ENCODE peak calls at places on chromosome 18, in ten cellular contexts. H, M, I, L, V, N, T, Z, Q and U are unnamed samples.

GRCh38 chr18:79935499-79935898 is 16.0 kb downstream of the SLC66A2 start:
- DNase-seq in H (no peak), M (no peak), I (no peak), L (no peak), V (no peak), N (no peak), T (no peak), Z (no peak), Q (no peak), U (no peak)

GRCh38 chr18:75588412-75588811 is 160.9 kb upstream of the SMIM21 start:
- DNase-seq in H (no peak), M (no peak), I (no peak), L (no peak), V (no peak), N (no peak), T (no peak), Z (no peak), Q (no peak), U (no peak)

GRCh38 chr18:9048808-9049494 is 53.5 kb upstream of the NDUFV2 start:
- DNase-seq in H (no peak), M (no peak), I (no peak), L (peak), V (no peak), N (no peak), T (no peak), Z (no peak), Q (no peak), U (no peak)

GRCh38 chr18:5456577-5457466 is 87.0 kb downstream of the EPB41L3 start:
- DNase-seq in H (peak), M (no peak), I (peak), L (no peak), V (no peak), N (no peak), T (no peak), Z (no peak), Q (no peak), U (peak)

GRCh38 chr18:35661483-35662146 is 80.1 kb downstream of the GALNT1 start:
- DNase-seq in H (no peak), M (no peak), I (no peak), L (peak), V (no peak), N (no peak), T (no peak), Z (no peak), Q (no peak), U (no peak)

GRCh38 chr18:34901299-34901698 is 139.9 kb upstream of the MAPRE2 start:
- DNase-seq in H (peak), M (no peak), I (no peak), L (no peak), V (no peak), N (no peak), T (no peak), Z (no peak), Q (no peak), U (no peak)

GRCh38 chr18:9101730-9102390 is 639 bp upstream of the NDUFV2 start:
- DNase-seq in H (peak), M (no peak), I (no peak), L (peak), V (no peak), N (no peak), T (peak), Z (no peak), Q (no peak), U (no peak)

GRCh38 chr18:63152791-63153190 is 166.8 kb downstream of the BCL2 start:
- DNase-seq in H (no peak), M (no peak), I (no peak), L (peak), V (no peak), N (peak), T (no peak), Z (no peak), Q (no peak), U (no peak)

GRCh38 chr18:11387880-11388279 is 221.5 kb upstream of the SLC35G4 start:
- DNase-seq in H (peak), M (peak), I (no peak), L (peak), V (no peak), N (peak), T (no peak), Z (no peak), Q (no peak), U (no peak)

GRCh38 chr18:76412818-76413565 is 82.0 kb downstream of the ZNF516 start:
- DNase-seq in H (peak), M (no peak), I (no peak), L (no peak), V (no peak), N (no peak), T (no peak), Z (no peak), Q (no peak), U (no peak)

GRCh38 chr18:31566576-31567306 is 24.9 kb upstream of the TTR start:
- DNase-seq in H (no peak), M (no peak), I (no peak), L (no peak), V (no peak), N (no peak), T (no peak), Z (no peak), Q (no peak), U (no peak)

GRCh38 chr18:40124107-40124506 is 1830.9 kb upstream of the PIK3C3 start:
- DNase-seq in H (peak), M (no peak), I (no peak), L (no peak), V (no peak), N (no peak), T (no peak), Z (no peak), Q (peak), U (no peak)

GRCh38 chr18:31244737-31245432 is 73.1 kb upstream of the DSG1 start:
- DNase-seq in H (no peak), M (no peak), I (peak), L (no peak), V (no peak), N (no peak), T (no peak), Z (no peak), Q (no peak), U (peak)

GRCh38 chr18:21004721-21005120 is 106.9 kb downstream of the ROCK1 start:
- DNase-seq in H (peak), M (no peak), I (no peak), L (no peak), V (peak), N (no peak), T (peak), Z (no peak), Q (peak), U (no peak)

GRCh38 chr18:13290856-13291271 is 72.3 kb downstream of the LDLRAD4 start:
- DNase-seq in H (no peak), M (no peak), I (no peak), L (peak), V (no peak), N (peak), T (no peak), Z (peak), Q (no peak), U (no peak)

GRCh38 chr18:9737814-9738160 is 29.7 kb downstream of the RAB31 start:
- DNase-seq in H (no peak), M (no peak), I (peak), L (no peak), V (no peak), N (no peak), T (no peak), Z (no peak), Q (no peak), U (no peak)

GRCh38 chr18:56756971-56757370 is 105.8 kb downstream of the WDR7 start:
- DNase-seq in H (peak), M (no peak), I (peak), L (no peak), V (no peak), N (no peak), T (no peak), Z (no peak), Q (no peak), U (no peak)

GRCh38 chr18:12397254-12397653 is 10.5 kb upstream of the PRELID3A start:
- DNase-seq in H (no peak), M (no peak), I (no peak), L (no peak), V (no peak), N (no peak), T (no peak), Z (peak), Q (no peak), U (no peak)

GRCh38 chr18:9987931-9988330 is 74.1 kb downstream of the VAPA start:
- DNase-seq in H (no peak), M (no peak), I (no peak), L (no peak), V (no peak), N (no peak), T (no peak), Z (no peak), Q (no peak), U (no peak)

GRCh38 chr18:24386680-24387079 is 10.9 kb downstream of the OSBPL1A start:
- DNase-seq in H (no peak), M (no peak), I (no peak), L (no peak), V (no peak), N (no peak), T (no peak), Z (no peak), Q (no peak), U (no peak)

GRCh38 chr18:68713131-68713530 is 1.8 kb downstream of the TMX3 start:
- DNase-seq in H (no peak), M (no peak), I (no peak), L (peak), V (no peak), N (no peak), T (no peak), Z (no peak), Q (no peak), U (no peak)

DNA sequence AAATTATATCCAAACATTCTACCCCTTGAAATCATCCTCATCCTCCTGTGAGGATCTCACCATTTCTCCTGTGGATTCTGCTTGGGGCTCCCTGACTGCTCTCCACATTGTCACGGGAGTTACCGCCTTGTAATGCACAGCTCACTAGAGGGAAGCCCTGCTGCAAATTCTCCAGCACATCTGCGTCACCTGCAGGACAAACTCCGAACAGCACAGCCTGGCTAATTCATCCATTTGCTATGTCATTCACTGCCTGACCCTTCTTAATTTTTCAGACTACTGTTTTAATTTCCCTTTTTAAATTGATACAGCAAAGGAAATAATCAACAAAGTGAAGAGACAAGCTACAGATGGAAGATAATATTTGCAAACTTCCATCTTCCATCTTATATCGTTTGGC is 627.4 kb downstream of the FBXO15 start:
- DNase-seq in H (no peak), M (no peak), I (peak), L (no peak), V (no peak), N (no peak), T (no peak), Z (no peak), Q (no peak), U (peak)
- TF ChIP-seq CTCF in H (no peak), M (peak), I (peak), L (no peak), V (no peak), N (no peak), T (no peak), Z (no peak), Q (peak), U (peak)

GRCh38 chr18:54679318-54680149 is 88.5 kb downstream of the DYNAP start:
- DNase-seq in H (peak), M (peak), I (no peak), L (peak), V (peak), N (no peak), T (no peak), Z (no peak), Q (peak), U (no peak)
- TF ChIP-seq CTCF in H (peak), M (peak), I (peak), L (peak), V (peak), N (peak), T (no peak), Z (peak), Q (peak), U (no peak)

GRCh38 chr18:36899289-36899688 is 70.4 kb downstream of the KIAA1328 start:
- DNase-seq in H (peak), M (no peak), I (no peak), L (peak), V (no peak), N (no peak), T (no peak), Z (no peak), Q (no peak), U (no peak)
- TF ChIP-seq CTCF in H (no peak), M (peak), I (peak), L (peak), V (no peak), N (peak), T (no peak), Z (peak), Q (no peak), U (peak)

GRCh38 chr18:52700116-52700515 is 360.1 kb downstream of the DCC start:
- DNase-seq in H (no peak), M (no peak), I (no peak), L (no peak), V (no peak), N (no peak), T (no peak), Z (no peak), Q (no peak), U (no peak)

GRCh38 chr18:52700757-52701156 is 360.8 kb downstream of the DCC start:
- DNase-seq in H (no peak), M (no peak), I (no peak), L (no peak), V (no peak), N (no peak), T (no peak), Z (no peak), Q (no peak), U (no peak)

DNA sequence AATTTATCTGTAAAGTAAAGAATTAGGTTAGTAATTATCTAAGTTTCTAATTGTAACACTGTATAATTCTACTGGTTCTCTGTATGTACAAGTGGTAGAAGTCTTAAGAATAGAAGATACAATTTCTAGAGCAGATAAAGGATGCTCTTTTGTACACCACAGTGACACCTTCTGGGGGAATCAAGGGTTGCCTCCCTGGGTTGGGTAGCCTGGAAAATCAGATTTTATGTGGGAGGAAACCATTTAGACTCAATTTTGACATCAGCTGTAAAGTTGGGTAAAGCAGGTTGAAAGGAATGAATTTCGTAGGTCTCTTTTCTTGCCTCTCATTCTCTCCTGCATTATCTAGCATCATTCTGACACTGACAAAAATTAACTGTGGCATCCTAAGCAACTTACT is 354.8 kb downstream of the DCC start:
- DNase-seq in H (peak), M (no peak), I (peak), L (peak), V (no peak), N (peak), T (no peak), Z (no peak), Q (no peak), U (peak)
- TF ChIP-seq CTCF in H (peak), M (no peak), I (peak), L (peak), V (no peak), N (no peak), T (no peak), Z (peak), Q (peak), U (no peak)

GRCh38 chr18:3451989-3452749 is 2.2 kb downstream of the TGIF1 start:
- DNase-seq in H (peak), M (no peak), I (peak), L (no peak), V (no peak), N (peak), T (peak), Z (peak), Q (no peak), U (peak)
- TF ChIP-seq CTCF in H (no peak), M (no peak), I (no peak), L (no peak), V (no peak), N (no peak), T (no peak), Z (no peak), Q (no peak), U (no peak)

GRCh38 chr18:57863706-57864105 is 60.6 kb upstream of the ATP8B1 start:
- DNase-seq in H (no peak), M (no peak), I (no peak), L (no peak), V (no peak), N (no peak), T (no peak), Z (no peak), Q (no peak), U (no peak)

GRCh38 chr18:57854726-57855125 is 51.6 kb upstream of the ATP8B1 start:
- DNase-seq in H (no peak), M (no peak), I (no peak), L (no peak), V (no peak), N (no peak), T (no peak), Z (no peak), Q (no peak), U (no peak)

GRCh38 chr18:57856707-57857280 is 53.7 kb upstream of the ATP8B1 start:
- DNase-seq in H (no peak), M (no peak), I (no peak), L (no peak), V (no peak), N (no peak), T (no peak), Z (no peak), Q (no peak), U (no peak)

GRCh38 chr18:57856128-57856527 is 53.0 kb upstream of the ATP8B1 start:
- DNase-seq in H (no peak), M (no peak), I (no peak), L (no peak), V (no peak), N (no peak), T (no peak), Z (no peak), Q (no peak), U (no peak)

GRCh38 chr18:57859314-57859713 is 56.2 kb upstream of the ATP8B1 start:
- DNase-seq in H (peak), M (no peak), I (no peak), L (peak), V (no peak), N (peak), T (no peak), Z (no peak), Q (no peak), U (no peak)
- TF ChIP-seq CTCF in H (peak), M (peak), I (peak), L (peak), V (peak), N (peak), T (no peak), Z (peak), Q (peak), U (peak)

GRCh38 chr18:48347756-48348326 is 61.3 kb downstream of the ZBTB7C start:
- DNase-seq in H (no peak), M (no peak), I (no peak), L (no peak), V (no peak), N (no peak), T (no peak), Z (no peak), Q (no peak), U (no peak)

GRCh38 chr18:48342125-48342524 is 67.1 kb downstream of the ZBTB7C start:
- DNase-seq in H (no peak), M (no peak), I (no peak), L (no peak), V (no peak), N (no peak), T (no peak), Z (no peak), Q (no peak), U (no peak)

GRCh38 chr18:48342588-48342987 is 66.6 kb downstream of the ZBTB7C start:
- DNase-seq in H (no peak), M (no peak), I (no peak), L (no peak), V (no peak), N (no peak), T (no peak), Z (no peak), Q (no peak), U (no peak)

GRCh38 chr18:48348739-48349138 is 60.4 kb downstream of the ZBTB7C start:
- DNase-seq in H (no peak), M (no peak), I (peak), L (no peak), V (no peak), N (no peak), T (no peak), Z (no peak), Q (no peak), U (no peak)

GRCh38 chr18:48345596-48345995 is 63.6 kb downstream of the ZBTB7C start:
- DNase-seq in H (peak), M (no peak), I (no peak), L (no peak), V (no peak), N (no peak), T (no peak), Z (no peak), Q (no peak), U (no peak)
- TF ChIP-seq CTCF in H (peak), M (peak), I (no peak), L (no peak), V (peak), N (no peak), T (peak), Z (peak), Q (peak), U (no peak)

GRCh38 chr18:293557-293956 is 25.7 kb upstream of the THOC1 start:
- DNase-seq in H (peak), M (no peak), I (no peak), L (no peak), V (no peak), N (no peak), T (no peak), Z (no peak), Q (no peak), U (no peak)
- TF ChIP-seq CTCF in H (peak), M (no peak), I (no peak), L (no peak), V (peak), N (no peak), T (no peak), Z (no peak), Q (peak), U (no peak)

GRCh38 chr18:61891874-61892273 is 933 bp downstream of the RNF152 start:
- DNase-seq in H (no peak), M (no peak), I (no peak), L (no peak), V (no peak), N (no peak), T (no peak), Z (no peak), Q (no peak), U (no peak)

GRCh38 chr18:61893971-61894750 is 1.4 kb upstream of the RNF152 start:
- DNase-seq in H (peak), M (no peak), I (peak), L (peak), V (no peak), N (peak), T (peak), Z (peak), Q (no peak), U (peak)

GRCh38 chr18:61891271-61891670 is 1.5 kb downstream of the RNF152 start:
- DNase-seq in H (no peak), M (no peak), I (no peak), L (no peak), V (no peak), N (no peak), T (no peak), Z (no peak), Q (no peak), U (no peak)

GRCh38 chr18:61893304-61893970 is 630 bp upstream of the RNF152 start:
- DNase-seq in H (peak), M (no peak), I (peak), L (peak), V (no peak), N (peak), T (peak), Z (peak), Q (no peak), U (peak)

DNA sequence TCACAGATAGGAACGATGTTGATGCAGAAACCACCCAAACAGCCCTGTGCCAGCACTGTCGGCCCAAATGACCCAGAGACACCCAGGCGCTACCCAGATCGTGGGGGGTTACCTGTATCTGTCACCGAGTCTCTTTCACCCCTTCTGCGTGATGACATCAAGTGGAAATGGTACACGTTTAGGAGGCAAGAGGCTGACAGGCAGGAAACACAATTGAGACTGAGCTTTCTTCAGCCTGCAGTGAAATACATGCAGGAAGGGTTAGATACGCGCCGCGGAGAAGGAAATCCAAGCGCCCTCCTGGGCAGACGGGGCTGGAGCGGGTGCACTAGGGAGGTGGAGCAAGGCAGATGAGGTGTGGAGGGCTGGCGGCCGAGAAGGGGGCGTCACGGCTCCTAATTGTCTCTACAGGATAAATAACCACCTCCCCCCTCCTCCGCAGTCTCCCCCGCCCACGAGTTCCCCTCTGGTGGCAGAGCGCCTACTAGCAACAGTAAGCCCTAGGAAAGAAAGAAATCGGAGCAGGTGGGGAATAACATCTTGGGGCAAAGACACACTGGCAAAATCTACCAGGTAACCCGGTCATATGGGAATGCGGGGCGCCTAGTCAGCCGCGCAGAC is at the start of gene RNF152:
- DNase-seq in H (peak), M (no peak), I (peak), L (peak), V (no peak), N (peak), T (peak), Z (peak), Q (no peak), U (peak)
- TF ChIP-seq CTCF in H (peak), M (no peak), I (no peak), L (no peak), V (peak), N (no peak), T (no peak), Z (no peak), Q (peak), U (no peak)